ENCODE peak calls at places on chromosomes 12 and 14, in eight cellular contexts. R, J, W, H, E, V, A and M are unnamed samples.

GRCh38 chr12:6355491-6356373 is 13.9 kb upstream of the TNFRSF1A start:
- DNase-seq in H (peak), V (no peak), A (no peak), E (no peak), R (no peak), W (no peak), J (peak), M (no peak)

GRCh38 chr12:93156091-93156490 is 221.6 kb upstream of the NUDT4 start:
- DNase-seq in H (no peak), R (no peak), A (no peak), V (no peak), E (no peak), J (no peak), W (no peak), M (no peak)

GRCh38 chr14:104558231-104559042 is 21.1 kb upstream of the C14orf180 start:
- DNase-seq in H (no peak), J (no peak), V (no peak), W (no peak), R (no peak), E (no peak), A (no peak), M (peak)

GRCh38 chr12:109730306-109731145 is 16.9 kb downstream of the FAM222A start:
- DNase-seq in V (no peak), A (no peak), E (no peak), R (no peak), J (no peak), H (no peak), W (no peak), M (peak)

GRCh38 chr12:47824198-47824597 is 4.5 kb upstream of the HDAC7 start:
- DNase-seq in J (peak), A (peak), H (no peak), W (no peak), R (no peak), V (no peak), E (no peak), M (no peak)

GRCh38 chr14:51304428-51304827 is 64.4 kb downstream of the TMX1 start:
- DNase-seq in H (peak), W (peak), E (no peak), V (no peak), J (no peak), A (no peak), R (no peak), M (no peak)

GRCh38 chr14:101507306-101508150 is 53.8 kb upstream of the DIO3 start:
- DNase-seq in R (no peak), J (no peak), A (no peak), H (no peak), W (no peak), V (no peak), E (no peak), M (peak)

GRCh38 chr12:72307229-72307628 is 35.1 kb downstream of the TRHDE start:
- DNase-seq in R (no peak), A (no peak), W (no peak), J (no peak), V (no peak), E (no peak), H (no peak), M (no peak)

GRCh38 chr12:4280351-4281163 is 7.0 kb downstream of the CCND2 start:
- DNase-seq in A (no peak), H (no peak), R (peak), E (no peak), W (no peak), V (no peak), J (no peak), M (no peak)

GRCh38 chr12:87812030-87812429 is 217.2 kb downstream of the C12orf50 start:
- DNase-seq in E (no peak), H (no peak), V (peak), W (peak), A (no peak), R (no peak), J (no peak), M (no peak)

GRCh38 chr14:21098134-21098891 is at the start of gene ZNF219:
- DNase-seq in R (peak), E (no peak), V (peak), A (no peak), J (peak), H (peak), W (peak), M (peak)

GRCh38 chr14:21096438-21096837 is 2.0 kb downstream of the ZNF219 start:
- DNase-seq in V (no peak), A (no peak), W (no peak), E (no peak), H (no peak), J (no peak), R (no peak), M (peak)

GRCh38 chr14:21097616-21098133 is 780 bp downstream of the ZNF219 start:
- DNase-seq in A (no peak), V (no peak), R (peak), W (no peak), J (peak), E (no peak), H (peak), M (peak)

GRCh38 chr14:21095430-21096205 is 2.8 kb downstream of the ZNF219 start:
- DNase-seq in H (peak), W (peak), A (no peak), V (no peak), J (no peak), E (no peak), R (peak), M (peak)

GRCh38 chr14:21096889-21097615 is 1.4 kb downstream of the ZNF219 start:
- DNase-seq in W (no peak), J (no peak), E (no peak), R (no peak), A (no peak), H (peak), V (no peak), M (peak)
- TF ChIP-seq CTCF in W (no peak), J (no peak), E (no peak), R (no peak), A (no peak), H (no peak), V (no peak), M (no peak)

DNA sequence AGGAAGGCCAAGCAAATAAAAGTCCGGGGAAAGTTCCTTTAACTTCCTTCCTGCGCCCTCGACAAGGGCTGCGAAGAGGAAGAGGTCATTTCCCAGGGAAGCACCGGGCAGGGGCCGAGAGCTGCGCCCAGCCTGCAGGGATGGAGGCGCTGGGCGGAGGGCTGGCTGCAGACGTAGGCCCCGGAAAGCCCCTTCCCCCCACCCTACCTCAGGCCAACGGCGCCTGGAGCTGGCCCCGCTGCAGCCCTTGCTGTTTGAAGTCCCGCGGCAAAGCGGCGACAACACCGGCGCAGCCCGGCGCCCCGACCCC is 65.0 kb upstream of the PTGR2 start:
- DNase-seq in A (no peak), E (no peak), W (peak), H (peak), V (peak), R (peak), J (peak), M (no peak)
- H2AFZ ChIP-seq in A (no peak), E (peak), W (no peak), H (peak), V (peak), R (peak), J (peak), M (no peak)

GRCh38 chr12:12563529-12563928 is 866 bp upstream of the DUSP16 start:
- DNase-seq in J (no peak), H (no peak), R (peak), E (no peak), V (no peak), W (peak), A (no peak), M (peak)
- H3K4me2 ChIP-seq in J (no peak), H (peak), R (peak), E (peak), V (peak), W (peak), A (peak), M (peak)

DNA sequence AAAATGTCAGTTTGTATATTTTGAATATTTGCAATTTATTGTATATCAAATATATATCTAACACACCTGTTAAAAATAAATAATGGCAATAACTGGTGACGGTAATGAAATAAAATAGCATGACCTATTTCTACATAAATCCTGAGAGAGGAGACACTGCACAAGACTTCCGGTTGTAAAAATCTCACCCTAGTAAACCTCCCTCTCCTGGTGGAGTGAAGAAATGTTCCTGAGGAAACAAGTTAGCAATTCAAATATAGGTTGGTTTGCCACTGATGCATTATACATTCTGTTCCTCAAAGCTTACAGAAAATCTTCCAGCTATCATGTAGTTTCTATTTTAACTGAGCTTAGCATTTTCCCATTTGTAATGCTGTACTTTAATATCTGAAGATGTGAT is 166.2 kb upstream of the SYT10 start:
- DNase-seq in R (peak), A (no peak), V (peak), J (peak), H (peak), W (no peak), E (no peak), M (no peak)
- TF ChIP-seq CTCF in R (peak), A (peak), V (peak), J (peak), H (peak), W (no peak), E (peak), M (no peak)

GRCh38 chr12:120984351-120984898 is 6.1 kb downstream of the HNF1A start:
- DNase-seq in A (no peak), R (no peak), E (no peak), J (no peak), V (no peak), W (no peak), H (peak), M (no peak)
- H2AFZ ChIP-seq in A (no peak), R (peak), E (no peak), J (no peak), V (no peak), W (no peak), H (peak), M (no peak)

GRCh38 chr14:34452258-34452822 is 9.7 kb downstream of the SPTSSA start:
- DNase-seq in W (no peak), V (peak), E (no peak), A (no peak), R (no peak), J (no peak), H (no peak), M (peak)
- H3K4me2 ChIP-seq in W (no peak), V (peak), E (no peak), A (no peak), R (no peak), J (no peak), H (no peak), M (no peak)

DNA sequence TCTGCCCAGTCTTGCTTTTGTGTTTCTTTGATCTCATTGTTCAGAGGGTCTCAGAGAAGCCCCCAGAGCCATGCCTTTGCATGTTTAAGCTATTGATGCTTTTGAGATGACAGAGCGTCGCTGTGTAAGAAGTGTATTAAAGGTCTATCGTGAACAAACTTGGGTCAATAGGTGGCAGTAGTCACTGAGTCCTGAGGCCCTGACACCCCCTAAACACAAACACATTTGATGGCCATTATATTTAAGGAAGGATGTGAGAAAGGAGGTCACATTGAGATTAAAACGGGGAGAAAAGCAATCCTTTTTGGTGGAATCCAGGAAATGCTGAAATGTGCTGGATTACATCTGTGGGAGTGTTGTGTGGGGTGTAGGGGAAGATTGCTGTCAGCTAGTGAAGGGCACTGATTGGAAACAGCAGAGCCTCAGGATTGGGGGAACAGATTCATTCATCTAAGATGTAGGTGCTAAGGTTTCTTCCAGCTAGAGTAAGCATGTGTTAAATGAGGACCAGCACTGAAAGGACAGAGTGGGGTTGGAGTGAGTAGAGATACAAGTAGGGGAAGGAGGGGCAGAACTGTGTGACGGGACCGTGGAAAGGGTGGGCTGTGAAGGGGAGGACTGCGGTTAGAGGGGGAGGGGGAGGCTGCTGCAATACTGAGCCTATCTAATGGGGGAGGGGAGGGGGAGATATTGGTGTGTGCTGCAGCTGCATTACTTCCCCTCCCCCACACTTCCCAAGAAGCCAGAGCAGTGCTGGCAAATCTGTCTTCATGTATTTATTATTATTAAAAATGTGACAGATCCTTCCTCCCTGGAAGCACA is 12.7 kb downstream of the NGDN start:
- DNase-seq in V (no peak), A (no peak), J (no peak), W (no peak), H (peak), E (no peak), R (peak), M (no peak)
- TF ChIP-seq CTCF in V (peak), A (no peak), J (peak), W (no peak), H (peak), E (no peak), R (peak), M (peak)

GRCh38 chr12:52965337-52965731 is 16.4 kb downstream of the KRT18 start:
- DNase-seq in H (peak), A (no peak), J (no peak), V (no peak), E (no peak), W (no peak), R (peak), M (peak)
- H2AFZ ChIP-seq in H (peak), A (no peak), J (no peak), V (no peak), E (peak), W (peak), R (peak), M (peak)

DNA sequence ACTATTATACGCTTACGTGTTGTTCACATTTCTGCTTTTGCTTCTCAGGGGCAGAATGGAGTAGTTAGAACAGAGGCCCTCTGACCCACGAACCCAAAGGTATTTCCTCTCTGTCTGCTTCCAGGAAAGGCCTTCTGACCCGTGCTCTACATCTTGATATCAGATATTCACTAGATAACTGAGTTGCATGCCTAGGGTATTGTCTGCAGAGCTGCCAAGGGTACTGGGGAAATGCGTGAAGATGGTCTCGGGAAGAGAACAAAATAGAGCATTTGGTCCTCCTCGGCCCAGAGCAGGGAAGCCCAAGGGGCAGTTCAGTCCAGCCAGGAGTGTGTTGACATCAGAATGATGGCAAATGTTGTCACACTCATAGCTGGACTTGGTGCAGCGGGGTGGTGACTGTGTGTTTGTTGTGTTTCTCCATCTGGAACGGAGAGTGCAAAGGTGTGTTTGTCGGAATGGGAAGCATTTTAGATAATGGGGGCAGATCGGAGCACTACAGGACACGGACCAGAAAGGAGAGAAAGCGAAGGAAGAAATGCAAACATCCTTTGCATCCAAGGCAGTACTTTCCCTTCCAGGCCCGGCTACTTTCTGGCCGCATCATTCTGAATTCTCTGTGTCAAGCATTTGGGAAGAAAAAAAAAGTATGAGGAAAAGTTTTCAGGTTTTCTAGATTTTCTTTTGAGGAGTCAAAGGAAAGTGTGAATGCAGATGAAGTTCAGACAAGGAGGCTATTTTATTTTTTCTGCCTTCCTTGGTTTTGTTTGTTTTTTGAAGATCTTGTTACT is 8.1 kb downstream of the GLT1D1 start:
- DNase-seq in H (no peak), A (no peak), J (no peak), V (no peak), E (no peak), W (no peak), R (no peak), M (no peak)
- H3K4me2 ChIP-seq in H (no peak), A (no peak), J (no peak), V (no peak), E (no peak), W (no peak), R (no peak), M (no peak)